ENCODE peak calls at places on chromosomes 2 and 18, in four cellular contexts. E is osteocyte, H is AG04449, S is colonic mucosa. B is an unnamed sample.

GRCh38 chr2:84830758-84831500 is 50.0 kb downstream of the TRABD2A start:
- DNase-seq in E (no peak), H (no peak), S (no peak), B (no peak)

GRCh38 chr2:64695656-64696310 is 42.1 kb upstream of the SERTAD2 start:
- DNase-seq in E (no peak), H (no peak), S (no peak), B (no peak)

GRCh38 chr2:7450188-7451156 is 533.3 kb downstream of the RNF144A start:
- DNase-seq in E (no peak), H (no peak), S (no peak), B (no peak)

GRCh38 chr2:181741756-181742155 is 61.4 kb upstream of the NEUROD1 start:
- DNase-seq in E (no peak), H (peak), S (no peak), B (no peak)

GRCh38 chr2:17614174-17614573 is 73.7 kb downstream of the VSNL1 start:
- DNase-seq in E (no peak), H (no peak), S (no peak), B (no peak)

GRCh38 chr2:199148076-199148845 is 309.5 kb downstream of the SATB2 start:
- DNase-seq in E (no peak), H (no peak), S (no peak), B (no peak)

GRCh38 chr18:72762505-72763122 is 105.2 kb downstream of the NETO1 start:
- DNase-seq in E (no peak), H (peak), S (no peak), B (no peak)

GRCh38 chr18:61333271-61333745 is at the start of gene CDH20:
- DNase-seq in E (no peak), H (no peak), S (no peak), B (no peak)

GRCh38 chr2:39664898-39665591 is 672 bp upstream of the TMEM178A start:
- DNase-seq in E (no peak), H (no peak), S (no peak), B (no peak)

GRCh38 chr2:201260302-201260800 is at the start of gene CASP8:
- DNase-seq in E (no peak), H (no peak), S (no peak), B (no peak)

GRCh38 chr2:73246850-73247249 is 12.7 kb downstream of the CCT7 start:
- DNase-seq in E (no peak), H (no peak), S (no peak), B (no peak)

GRCh38 chr2:241636983-241637232 is at the start of gene THAP4:
- DNase-seq in E (no peak), H (no peak), S (peak), B (no peak)

GRCh38 chr2:66929632-66930385 is 467.3 kb upstream of the ETAA1 start:
- DNase-seq in E (no peak), H (peak), S (peak), B (no peak)

GRCh38 chr2:147862859-147863516 is 18.2 kb downstream of the ACVR2A start:
- DNase-seq in E (no peak), H (no peak), S (no peak), B (no peak)

GRCh38 chr2:39920318-39920775 is 141.3 kb upstream of the THUMPD2 start:
- DNase-seq in E (no peak), H (no peak), S (no peak), B (no peak)

GRCh38 chr2:144194331-144195071 is 325.4 kb downstream of the ZEB2 start:
- DNase-seq in E (no peak), H (no peak), S (no peak), B (no peak)

GRCh38 chr2:147464737-147465437 is 379.9 kb upstream of the ACVR2A start:
- DNase-seq in E (no peak), H (no peak), S (no peak), B (no peak)

GRCh38 chr2:11716689-11717321 is 29.6 kb upstream of the LPIN1 start:
- DNase-seq in E (no peak), H (no peak), S (no peak), B (no peak)

GRCh38 chr2:15517793-15518192 is 43.3 kb downstream of the NBAS start:
- DNase-seq in E (no peak), H (no peak), S (no peak), B (no peak)

GRCh38 chr2:231152800-231153557 is 28.1 kb upstream of the HTR2B start:
- DNase-seq in E (no peak), H (peak), S (no peak), B (no peak)

GRCh38 chr18:77006305-77007175 is 126.0 kb downstream of the MBP start:
- DNase-seq in E (no peak), H (no peak), S (no peak), B (no peak)

GRCh38 chr18:44826418-44827259 is 146.0 kb downstream of the SETBP1 start:
- DNase-seq in E (peak), H (peak), S (peak), B (peak)

DNA sequence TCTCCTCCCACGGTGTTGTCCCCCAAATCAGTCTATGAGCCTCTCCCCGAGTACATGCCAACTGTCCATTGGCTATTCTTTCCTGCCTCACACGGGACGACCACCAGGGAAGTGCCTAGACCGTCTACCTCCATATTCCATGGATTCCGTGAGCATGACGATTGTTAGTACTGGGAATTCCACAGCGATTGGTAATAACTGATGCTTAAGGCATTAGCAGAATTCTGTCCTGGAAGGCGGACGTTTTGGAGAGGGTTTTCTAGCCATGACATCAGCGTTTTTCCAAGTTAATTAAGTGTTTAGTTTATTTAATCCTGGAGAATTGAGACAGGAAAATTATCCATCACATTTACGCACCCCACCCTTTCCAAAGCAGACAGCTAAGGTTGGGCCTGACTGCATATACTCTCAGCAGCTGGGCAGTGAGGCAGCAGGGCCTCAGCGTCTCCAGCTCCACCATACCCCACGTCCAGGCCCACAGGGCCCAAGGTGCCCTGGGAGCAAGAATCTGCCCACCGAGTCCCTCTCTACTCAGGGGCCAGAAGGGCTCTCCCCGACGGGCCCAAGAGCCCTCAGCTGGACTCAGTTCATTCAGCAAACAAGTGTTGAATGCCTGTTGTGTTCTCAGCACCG is 126.4 kb downstream of the SEPTIN10 start:
- DNase-seq in E (no peak), H (peak), S (no peak), B (no peak)
- TF ChIP-seq CTCF in E (no peak), H (no peak), S (no peak), B (no peak)

GRCh38 chr18:9549405-9549804 is 65.0 kb downstream of the PPP4R1 start:
- DNase-seq in E (no peak), H (no peak), S (no peak), B (no peak)
- TF ChIP-seq CTCF in E (no peak), H (no peak), S (no peak), B (no peak)

GRCh38 chr2:38220164-38220563 is 144.2 kb upstream of the CYP1B1 start:
- DNase-seq in E (no peak), H (no peak), S (no peak), B (no peak)
- TF ChIP-seq CTCF in E (no peak), H (no peak), S (no peak), B (no peak)

GRCh38 chr2:130824492-130825061 is 12.1 kb upstream of the ARHGEF4 start:
- DNase-seq in E (no peak), H (peak), S (no peak), B (no peak)
- TF ChIP-seq CTCF in E (no peak), H (no peak), S (no peak), B (no peak)

GRCh38 chr18:27404855-27405254 is 219.7 kb upstream of the CHST9 start:
- DNase-seq in E (no peak), H (no peak), S (no peak), B (no peak)

GRCh38 chr18:27394687-27395086 is 209.6 kb upstream of the CHST9 start:
- DNase-seq in E (no peak), H (no peak), S (no peak), B (no peak)

DNA sequence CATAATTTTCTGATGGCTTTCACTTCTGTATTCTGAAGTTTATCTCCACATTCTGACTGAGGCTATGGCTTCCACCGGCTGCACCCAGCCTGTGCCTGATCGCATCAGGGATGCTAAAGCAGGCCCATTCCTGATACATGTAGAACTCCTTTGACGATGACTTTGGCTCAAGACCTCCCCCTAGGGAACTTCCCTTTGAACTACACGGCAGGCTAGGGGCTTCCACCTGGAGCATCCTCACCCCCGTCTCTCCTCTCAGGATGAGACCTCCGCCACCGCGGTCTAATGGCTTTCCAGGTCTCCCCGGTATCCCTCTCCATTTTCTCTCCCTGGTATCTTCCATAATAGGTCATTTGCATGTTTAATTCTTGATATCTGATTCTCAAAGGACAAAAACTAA is 214.9 kb upstream of the CHST9 start:
- DNase-seq in E (no peak), H (no peak), S (no peak), B (no peak)
- TF ChIP-seq CTCF in E (no peak), H (no peak), S (no peak), B (no peak)

DNA sequence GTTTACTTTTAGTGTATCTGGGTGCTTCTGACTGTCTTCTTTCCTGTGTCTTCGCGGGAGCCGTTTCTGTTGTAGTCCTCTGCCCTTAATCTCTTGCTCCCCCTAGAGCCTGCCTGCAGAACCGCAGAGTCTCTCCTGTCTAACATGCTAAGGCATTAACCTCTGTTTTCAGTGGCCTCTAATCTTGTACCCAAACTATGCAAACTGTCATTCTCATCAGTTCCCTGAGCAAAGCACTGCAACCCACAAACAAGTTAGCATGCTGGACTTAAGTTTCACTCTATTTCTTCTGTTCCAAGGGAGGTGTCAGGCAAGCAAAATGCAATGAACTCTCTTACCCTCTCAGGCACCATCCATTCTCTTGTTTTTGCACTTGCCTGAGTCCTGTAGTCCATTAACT is 138.4 kb downstream of the OTX1 start:
- DNase-seq in E (no peak), H (no peak), S (peak), B (no peak)
- TF ChIP-seq CTCF in E (peak), H (peak), S (peak), B (no peak)

DNA sequence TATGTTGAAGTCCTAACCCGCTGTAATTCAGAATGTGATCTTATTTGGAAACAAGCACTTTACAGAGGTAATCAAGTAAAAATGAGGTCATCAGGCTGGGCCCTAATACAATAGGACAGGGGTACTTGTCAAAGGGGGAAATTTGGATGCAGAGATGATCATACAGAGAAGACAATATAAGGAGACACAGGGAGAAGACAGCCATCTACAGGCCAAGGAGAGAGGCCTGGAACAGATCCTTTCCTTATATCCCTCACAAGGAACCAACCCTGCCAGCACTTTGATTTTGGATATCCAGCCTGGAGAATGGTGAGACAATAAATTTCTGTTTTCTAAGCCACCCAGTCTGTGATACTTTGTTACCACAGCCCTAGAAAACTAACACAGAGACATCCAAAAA is 104.3 kb downstream of the METTL4 start:
- DNase-seq in E (no peak), H (no peak), S (no peak), B (no peak)
- TF ChIP-seq CTCF in E (no peak), H (no peak), S (no peak), B (no peak)

GRCh38 chr2:127157651-127158460 is 50.9 kb upstream of the BIN1 start:
- DNase-seq in E (peak), H (no peak), S (no peak), B (peak)
- TF ChIP-seq CTCF in E (peak), H (peak), S (no peak), B (no peak)